ENCODE peak calls at places on chromosomes 7 and 10, in five cellular contexts. T, O, B, U and L are unnamed samples.

GRCh38 chr7:132614428-132615076 is 38.3 kb upstream of the PLXNA4 start:
- DNase-seq in B (peak; percentile 63), U (no peak), O (no peak), T (peak; percentile 2), L (no peak)

GRCh38 chr10:44724415-44725174 is 186.5 kb upstream of the TMEM72 start:
- DNase-seq in B (no peak), O (no peak), U (no peak), T (no peak), L (no peak)

GRCh38 chr10:28897617-28898464 is 220.5 kb downstream of the BAMBI start:
- DNase-seq in O (no peak), U (no peak), B (no peak), T (no peak), L (no peak)

GRCh38 chr7:76327610-76328009 is 25.1 kb downstream of the HSPB1 start:
- DNase-seq in T (no peak), O (peak; percentile 31), B (no peak), U (no peak), L (no peak)

GRCh38 chr7:28942158-28942557 is 16.0 kb downstream of the TRIL start:
- DNase-seq in B (no peak), U (no peak), T (no peak), O (no peak), L (no peak)

GRCh38 chr10:11170993-11171416 is 153.3 kb downstream of the CELF2 start:
- DNase-seq in T (no peak), U (no peak), O (peak; percentile 64), B (no peak), L (no peak)

GRCh38 chr7:13198741-13199140 is 511.3 kb downstream of the ARL4A start:
- DNase-seq in T (no peak), O (no peak), B (no peak), U (no peak), L (no peak)

GRCh38 chr7:135100856-135101255 is 47.0 kb upstream of the TMEM140 start:
- DNase-seq in T (no peak), B (no peak), O (no peak), U (no peak), L (no peak)

GRCh38 chr7:83739527-83739926 is 90.6 kb upstream of the SEMA3E start:
- DNase-seq in B (no peak), U (no peak), T (no peak), O (no peak), L (no peak)

GRCh38 chr10:116272497-116273221 is at the start of gene GFRA1:
- DNase-seq in U (no peak), O (no peak), B (peak; percentile 69), T (no peak), L (no peak)

GRCh38 chr10:132865851-132866600 is 76.3 kb downstream of the CFAP46 start:
- DNase-seq in T (no peak), O (no peak), U (peak; percentile 18), B (no peak), L (no peak)

GRCh38 chr10:48290286-48290685 is 15.8 kb upstream of the FRMPD2 start:
- DNase-seq in B (no peak), U (no peak), O (no peak), T (no peak), L (no peak)

GRCh38 chr10:3287566-3288445 is 115.2 kb upstream of the PITRM1 start:
- DNase-seq in B (no peak), T (peak; percentile 75), U (no peak), O (no peak), L (no peak)

GRCh38 chr7:2488272-2488645 is 12.1 kb upstream of the GRIFIN start:
- DNase-seq in B (no peak), T (no peak), O (no peak), U (no peak), L (no peak)

GRCh38 chr10:33262871-33263270 is 71.6 kb downstream of the NRP1 start:
- DNase-seq in U (no peak), B (no peak), T (no peak), O (no peak), L (no peak)